ENCODE peak calls at places on chromosomes 3 and 15, in four cellular contexts. One of them, this sample, is unnamed. For H3K27me3, the result is how much of the 10 kb centered on the place peaks cover.

GRCh38 chr3:52171577-52172261 is 17.5 kb upstream of the POC1A start:
- DNase-seq in body of pancreas: no peak
- DNase-seq in spleen: peak
- DNase-seq in MM.1S: no peak
- DNase-seq in this sample: peak

GRCh38 chr15:67107014-67107812 is 41.8 kb downstream of the SMAD3 start:
- DNase-seq in body of pancreas: peak
- DNase-seq in spleen: peak
- DNase-seq in MM.1S: no peak
- DNase-seq in this sample: no peak

GRCh38 chr3:177516130-177517011 is 319.1 kb upstream of the TBL1XR1 start:
- DNase-seq in body of pancreas: no peak
- DNase-seq in spleen: peak
- DNase-seq in MM.1S: no peak
- DNase-seq in this sample: no peak

GRCh38 chr3:146065573-146066006 is 95.4 kb downstream of the PLOD2 start:
- DNase-seq in body of pancreas: no peak
- DNase-seq in spleen: no peak
- DNase-seq in MM.1S: peak
- DNase-seq in this sample: no peak

GRCh38 chr3:9792405-9793160 is at the start of the genes ARPC4 and TADA3:
- DNase-seq in body of pancreas: peak
- DNase-seq in spleen: peak
- DNase-seq in MM.1S: peak
- DNase-seq in this sample: peak

GRCh38 chr3:143538577-143538981 is 309.7 kb downstream of the SLC9A9 start:
- DNase-seq in body of pancreas: no peak
- DNase-seq in spleen: no peak
- DNase-seq in MM.1S: no peak
- DNase-seq in this sample: no peak

GRCh38 chr3:59235221-59236012 is 185.6 kb upstream of the CFAP20DC start:
- DNase-seq in body of pancreas: no peak
- DNase-seq in spleen: no peak
- DNase-seq in MM.1S: no peak
- DNase-seq in this sample: peak

GRCh38 chr3:126112531-126113237 is 28.8 kb upstream of the SLC41A3 start:
- DNase-seq in body of pancreas: no peak
- DNase-seq in spleen: peak
- DNase-seq in MM.1S: no peak
- DNase-seq in this sample: no peak

GRCh38 chr3:111846717-111847116 is 12.3 kb upstream of the PHLDB2 start:
- DNase-seq in body of pancreas: no peak
- DNase-seq in spleen: no peak
- DNase-seq in MM.1S: no peak
- DNase-seq in this sample: no peak
- H3K27ac ChIP-seq in body of pancreas: no peak
- H3K27ac ChIP-seq in spleen: no peak
- H3K27ac ChIP-seq in MM.1S: no peak
- H3K27ac ChIP-seq in this sample: no peak

GRCh38 chr3:193782747-193783146 is 189.7 kb downstream of the OPA1 start:
- DNase-seq in body of pancreas: no peak
- DNase-seq in spleen: no peak
- DNase-seq in MM.1S: no peak
- DNase-seq in this sample: no peak
- H3K27me3 ChIP-seq in body of pancreas: under half
- H3K27me3 ChIP-seq in spleen: under half
- H3K27me3 ChIP-seq in MM.1S: under half
- H3K27me3 ChIP-seq in this sample: under half

DNA sequence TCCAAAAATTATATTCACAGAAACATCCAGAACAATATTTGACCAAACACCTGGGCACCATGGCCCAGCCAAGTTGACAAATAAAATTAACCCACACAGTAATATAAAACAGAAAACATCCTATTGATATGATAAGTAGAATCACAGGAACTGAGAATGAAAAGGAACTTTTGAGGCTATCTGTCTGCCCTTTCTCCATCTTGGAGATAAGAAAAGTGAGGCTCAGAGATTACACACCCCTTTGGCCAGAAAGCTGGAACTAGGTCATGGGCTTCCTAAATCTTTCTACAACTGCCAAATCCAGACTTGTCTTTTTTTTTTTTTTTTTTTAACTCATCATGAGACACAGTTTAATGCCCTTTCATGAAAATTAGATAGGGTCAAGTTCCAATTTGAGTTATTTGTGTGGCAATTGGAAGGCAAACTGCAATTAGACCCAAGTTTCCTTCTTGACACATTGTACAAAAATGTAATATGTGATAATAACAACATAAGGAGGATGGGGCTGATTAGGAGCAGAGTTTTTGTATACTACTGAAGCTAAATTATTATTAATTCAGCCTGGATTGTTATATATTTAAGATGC is 137.2 kb downstream of the RPL22L1 start:
- DNase-seq in body of pancreas: no peak
- DNase-seq in spleen: no peak
- DNase-seq in MM.1S: no peak
- DNase-seq in this sample: no peak
- H3K27ac ChIP-seq in body of pancreas: no peak
- H3K27ac ChIP-seq in spleen: no peak
- H3K27ac ChIP-seq in MM.1S: no peak
- H3K27ac ChIP-seq in this sample: no peak

GRCh38 chr15:88718731-88719130 is 79.9 kb downstream of the ISG20 start:
- DNase-seq in body of pancreas: no peak
- DNase-seq in spleen: no peak
- DNase-seq in MM.1S: no peak
- DNase-seq in this sample: no peak

GRCh38 chr15:88719654-88720053 is 80.8 kb downstream of the ISG20 start:
- DNase-seq in body of pancreas: no peak
- DNase-seq in spleen: no peak
- DNase-seq in MM.1S: no peak
- DNase-seq in this sample: no peak

GRCh38 chr15:88714782-88715372 is 76.1 kb downstream of the ISG20 start:
- DNase-seq in body of pancreas: no peak
- DNase-seq in spleen: no peak
- DNase-seq in MM.1S: no peak
- DNase-seq in this sample: no peak

GRCh38 chr15:88716543-88717341 is 77.9 kb downstream of the ISG20 start:
- DNase-seq in body of pancreas: no peak
- DNase-seq in spleen: no peak
- DNase-seq in MM.1S: no peak
- DNase-seq in this sample: no peak

DNA sequence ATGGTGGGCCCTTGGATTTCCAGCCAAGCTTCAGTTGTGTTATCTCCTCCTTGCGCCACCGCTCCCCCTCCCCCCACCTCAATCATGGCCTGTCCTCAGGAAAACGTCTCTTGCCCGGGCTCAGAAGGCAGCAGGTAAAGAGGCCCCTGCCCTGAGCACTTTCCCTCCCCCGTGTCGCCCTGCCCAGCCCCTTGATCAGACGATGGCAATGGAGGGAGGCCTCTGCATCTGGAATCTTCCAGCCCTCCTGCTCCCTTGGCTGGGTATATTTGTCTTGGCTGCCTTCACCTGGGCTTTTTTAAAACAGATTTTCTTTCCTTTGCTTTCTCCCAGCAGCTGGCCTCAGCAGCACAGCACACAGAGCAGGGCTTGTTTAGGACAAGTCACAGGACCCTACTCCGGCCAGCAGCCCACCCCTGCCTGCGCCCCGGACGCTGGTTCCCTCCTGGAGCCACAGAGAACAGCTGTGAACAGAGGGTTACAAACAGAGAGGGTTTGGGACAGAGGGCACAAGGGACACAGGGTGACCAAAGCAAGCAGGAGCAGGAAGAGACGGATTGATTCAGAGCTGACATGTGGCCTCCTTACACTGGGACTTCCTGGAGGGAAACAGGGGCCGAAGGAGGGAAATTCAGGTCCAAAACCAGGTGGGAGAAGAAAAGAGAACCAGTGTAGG is 78.7 kb downstream of the ISG20 start:
- DNase-seq in body of pancreas: no peak
- DNase-seq in spleen: no peak
- DNase-seq in MM.1S: no peak
- DNase-seq in this sample: no peak
- H3K27me3 ChIP-seq in body of pancreas: under half
- H3K27me3 ChIP-seq in spleen: under half
- H3K27me3 ChIP-seq in MM.1S: under half
- H3K27me3 ChIP-seq in this sample: under half

DNA sequence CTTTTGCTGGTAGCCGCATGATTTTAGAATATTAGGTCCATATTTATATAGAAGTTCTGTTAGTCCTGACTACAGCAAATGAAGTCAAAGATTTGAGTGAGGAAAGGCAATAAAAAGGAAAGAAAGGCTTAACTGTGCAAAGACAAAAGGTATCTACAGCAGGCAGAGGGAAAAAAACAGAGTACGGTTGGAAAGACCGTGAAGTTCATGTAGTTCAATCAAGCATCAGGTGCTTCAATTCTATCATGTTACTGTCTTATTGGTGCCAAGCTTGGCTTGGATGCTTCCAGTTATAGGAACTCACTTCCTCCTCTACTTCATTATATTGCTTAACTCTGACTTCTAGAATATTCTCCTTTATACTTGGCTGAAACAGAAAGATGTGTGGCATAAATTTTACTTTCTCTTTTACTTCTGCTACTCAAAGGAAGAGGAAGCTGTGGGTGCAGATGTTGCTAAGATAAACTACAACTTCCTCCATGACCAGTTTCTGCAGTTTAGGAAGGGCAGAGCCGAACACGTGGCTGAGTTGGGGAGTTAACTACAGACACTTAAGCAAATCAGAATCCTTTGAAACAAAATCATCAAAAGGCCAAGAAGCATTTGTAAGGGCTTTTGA is 72.6 kb upstream of the ZBED2 start:
- DNase-seq in body of pancreas: no peak
- DNase-seq in spleen: peak
- DNase-seq in MM.1S: peak
- DNase-seq in this sample: no peak
- H3K27ac ChIP-seq in body of pancreas: no peak
- H3K27ac ChIP-seq in spleen: peak
- H3K27ac ChIP-seq in MM.1S: no peak
- H3K27ac ChIP-seq in this sample: no peak

DNA sequence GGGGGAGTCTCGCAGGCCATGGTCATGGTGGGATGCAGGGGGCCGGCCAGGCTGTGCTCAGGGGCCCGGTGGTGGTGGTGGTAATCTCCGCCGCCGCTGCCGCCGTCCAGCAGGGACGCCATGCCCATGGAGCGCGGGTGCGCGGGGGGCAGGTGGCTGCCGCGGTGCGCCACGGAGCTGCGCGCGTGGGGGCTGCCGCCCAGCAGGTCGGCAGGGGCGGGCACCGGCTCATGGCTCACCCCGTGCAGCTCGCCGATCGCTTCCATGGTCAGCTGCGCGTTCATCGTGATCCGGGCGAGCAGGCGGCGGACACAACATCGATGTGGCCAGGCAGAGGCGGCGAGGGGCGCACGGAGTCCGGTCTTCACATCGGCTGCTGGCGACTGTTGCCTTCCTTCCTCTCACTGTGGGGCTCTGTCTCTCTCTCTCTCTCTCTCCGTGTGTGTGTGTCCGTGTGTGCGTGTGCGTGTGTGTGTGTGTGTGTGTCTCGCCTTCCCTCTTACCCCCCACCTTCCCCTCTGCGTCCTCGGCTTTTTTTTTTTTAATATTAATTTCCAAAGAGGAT is 453 bp downstream of the ONECUT1 start:
- DNase-seq in body of pancreas: peak
- DNase-seq in spleen: no peak
- DNase-seq in MM.1S: no peak
- DNase-seq in this sample: peak
- H3K27me3 ChIP-seq in body of pancreas: under half
- H3K27me3 ChIP-seq in spleen: half or more
- H3K27me3 ChIP-seq in MM.1S: half or more
- H3K27me3 ChIP-seq in this sample: under half

GRCh38 chr15:41804920-41805666 is 22.8 kb upstream of the JMJD7 start:
- DNase-seq in body of pancreas: no peak
- DNase-seq in spleen: no peak
- DNase-seq in MM.1S: no peak
- DNase-seq in this sample: no peak
- H3K27ac ChIP-seq in body of pancreas: no peak
- H3K27ac ChIP-seq in spleen: no peak
- H3K27ac ChIP-seq in MM.1S: no peak
- H3K27ac ChIP-seq in this sample: no peak

DNA sequence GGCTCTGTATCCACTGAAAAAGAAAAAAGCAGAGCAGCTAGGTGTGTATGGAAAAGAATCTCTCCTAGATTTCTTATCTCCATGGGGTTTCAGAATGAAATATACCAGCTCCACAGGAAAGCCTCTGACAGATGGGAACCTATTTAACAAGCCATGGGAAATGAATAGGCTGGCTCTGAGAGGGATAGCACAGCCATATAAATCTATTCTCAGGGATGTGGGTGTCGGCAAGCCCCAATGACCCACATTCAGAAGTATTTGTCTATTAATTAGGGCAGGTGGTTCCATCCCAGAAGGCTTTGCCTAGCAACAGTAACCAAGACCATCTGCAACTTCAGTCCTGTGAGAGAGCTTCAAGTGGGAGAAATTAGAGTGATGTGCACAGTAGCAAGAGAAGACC is 694.1 kb downstream of the AGBL1 start:
- DNase-seq in body of pancreas: no peak
- DNase-seq in spleen: no peak
- DNase-seq in MM.1S: no peak
- DNase-seq in this sample: no peak
- H3K27me3 ChIP-seq in body of pancreas: under half
- H3K27me3 ChIP-seq in spleen: under half
- H3K27me3 ChIP-seq in MM.1S: under half
- H3K27me3 ChIP-seq in this sample: under half

DNA sequence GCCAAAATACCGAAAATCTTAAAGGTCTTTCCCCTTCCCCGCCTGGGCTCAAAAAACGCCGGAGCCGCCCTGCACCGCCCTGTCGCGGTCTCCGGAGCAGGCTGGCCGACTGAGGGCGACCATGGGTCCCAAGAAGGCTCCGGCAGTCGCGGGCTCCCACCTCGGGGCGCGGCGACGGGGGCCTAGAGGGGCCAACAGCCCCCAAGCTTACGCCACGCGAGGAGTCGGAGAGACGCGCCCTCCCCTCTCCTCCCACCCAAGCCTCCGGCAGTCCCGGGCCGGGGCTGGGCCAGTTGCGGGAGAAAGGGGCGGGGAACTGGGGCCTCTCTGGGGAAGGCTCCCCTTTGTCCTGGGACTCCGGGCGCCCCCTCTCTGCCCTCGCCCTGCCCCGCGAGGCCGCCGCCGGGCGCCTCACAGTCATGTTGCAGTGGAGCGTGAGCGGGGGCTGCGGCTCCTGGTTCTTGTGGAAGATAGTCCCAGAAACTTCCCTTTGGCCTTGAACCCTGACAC is 69.1 kb downstream of the GOLGA8B start:
- DNase-seq in body of pancreas: peak
- DNase-seq in spleen: peak
- DNase-seq in MM.1S: peak
- DNase-seq in this sample: peak
- H3K27ac ChIP-seq in body of pancreas: no peak
- H3K27ac ChIP-seq in spleen: peak
- H3K27ac ChIP-seq in MM.1S: peak
- H3K27ac ChIP-seq in this sample: peak

DNA sequence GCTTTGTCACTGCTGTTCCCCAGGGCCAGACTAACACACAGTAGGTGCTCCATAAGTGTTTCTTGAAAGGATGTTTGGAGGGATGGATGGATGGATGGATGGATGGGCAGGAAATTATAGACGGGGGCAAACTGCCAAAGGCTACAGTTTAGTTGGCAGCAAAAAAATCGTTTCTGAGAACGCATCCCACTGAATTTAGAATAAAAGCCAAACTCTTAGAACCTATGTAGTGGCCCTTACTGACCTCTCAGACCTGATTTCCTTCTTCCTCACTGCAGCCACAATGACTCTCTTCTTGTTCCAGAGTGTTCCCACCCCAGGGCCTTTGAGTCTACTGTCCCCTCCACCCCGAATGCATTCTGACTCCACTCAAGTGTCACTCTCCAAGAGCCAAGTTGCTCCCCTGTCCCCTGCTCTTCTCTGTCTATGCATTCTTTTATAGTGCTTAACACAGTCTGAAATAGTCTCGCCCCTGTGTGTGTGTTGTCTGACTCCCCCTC is 5.2 kb upstream of the GATA2 start:
- DNase-seq in body of pancreas: no peak
- DNase-seq in spleen: no peak
- DNase-seq in MM.1S: no peak
- DNase-seq in this sample: no peak
- H3K27me3 ChIP-seq in body of pancreas: under half
- H3K27me3 ChIP-seq in spleen: half or more
- H3K27me3 ChIP-seq in MM.1S: half or more
- H3K27me3 ChIP-seq in this sample: under half

This sample was measured in WERI-Rb-1.